ENCODE peak calls at places on chromosomes 3 and 15, in seven cellular contexts. R is activated T-cell treated with anti-CD3 and anti-CD28 coated beads, Interleukin-2, amount 50 U/mL, for 72 hours; S is activated T-helper 1 cell treated with Interleukin-2 at 50 U/mL for 16 hours; W is Right ventricle myocardium superior; V is Peyer's patch; H is A549; Q is GM04503. Y is an unnamed sample.

GRCh38 chr3:98972155-98972554 is 70.7 kb upstream of the DCBLD2 start:
- DNase-seq in R (no peak), S (no peak), W (no peak), V (no peak), H (no peak), Q (peak), Y (no peak)

GRCh38 chr15:73021139-73021621 is 31.1 kb upstream of the NEO1 start:
- DNase-seq in R (no peak), S (no peak), W (no peak), V (no peak), H (no peak), Q (no peak), Y (no peak)

GRCh38 chr3:171092467-171092911 is 66.0 kb upstream of the SLC2A2 start:
- DNase-seq in R (no peak), S (no peak), W (no peak), V (no peak), H (no peak), Q (no peak), Y (no peak)

GRCh38 chr15:47744496-47744895 is 27.2 kb downstream of the SEMA6D start:
- DNase-seq in R (no peak), S (no peak), W (no peak), V (peak), H (no peak), Q (no peak), Y (peak)

GRCh38 chr15:65902373-65902772 is 33.1 kb downstream of the RAB11A start:
- DNase-seq in R (no peak), S (no peak), W (peak), V (peak), H (peak), Q (no peak), Y (peak)

GRCh38 chr3:130386604-130387263 is 41.3 kb downstream of the COL6A5 start:
- DNase-seq in R (no peak), S (no peak), W (no peak), V (no peak), H (no peak), Q (no peak), Y (no peak)

GRCh38 chr3:128491071-128491899 is 1.7 kb downstream of the GATA2 start:
- DNase-seq in R (no peak), S (no peak), W (peak), V (peak), H (no peak), Q (no peak), Y (no peak)

GRCh38 chr3:128426128-128426921 is 40.4 kb downstream of the DNAJB8 start:
- DNase-seq in R (peak), S (peak), W (peak), V (no peak), H (peak), Q (no peak), Y (no peak)

GRCh38 chr3:23055733-23056376 is 147.3 kb upstream of the UBE2E2 start:
- DNase-seq in R (no peak), S (no peak), W (no peak), V (no peak), H (no peak), Q (peak), Y (no peak)

GRCh38 chr3:140276698-140277097 is 341.7 kb downstream of the CLSTN2 start:
- DNase-seq in R (no peak), S (no peak), W (no peak), V (no peak), H (no peak), Q (no peak), Y (no peak)